ENCODE peak calls at places on chromosomes 7 and 10, in six cellular contexts. W is AG04450, C is cardiac muscle cell, J is A549, G is GM23338, F is nephron progenitor cell. B is an unnamed sample.

GRCh38 chr10:18737841-18738240 is 78.6 kb downstream of the ARL5B start:
- DNase-seq in C (peak), W (peak), J (no peak), G (no peak), F (no peak), B (no peak)

GRCh38 chr10:123241391-123242141 is 87.4 kb downstream of the BUB3 start:
- DNase-seq in F (no peak), W (no peak), C (peak), G (no peak), J (no peak), B (no peak)

GRCh38 chr7:1020849-1021251 is 23.5 kb upstream of the GPR146 start:
- DNase-seq in G (no peak), J (no peak), C (no peak), F (no peak), W (no peak), B (no peak)

GRCh38 chr7:130374507-130374906 is 5.8 kb upstream of the CPA1 start:
- DNase-seq in J (no peak), C (no peak), G (no peak), F (no peak), W (no peak), B (no peak)

GRCh38 chr7:99557940-99558305 is 519 bp upstream of the ZNF655 start:
- DNase-seq in F (no peak), W (no peak), C (no peak), J (no peak), G (peak), B (no peak)

GRCh38 chr10:110241407-110241806 is 34.0 kb downstream of the MXI1 start:
- DNase-seq in J (no peak), G (no peak), W (no peak), C (no peak), F (no peak), B (no peak)

GRCh38 chr10:133242611-133243356 is 5.1 kb downstream of the VENTX start:
- DNase-seq in F (no peak), J (no peak), C (peak), W (no peak), G (no peak), B (no peak)

GRCh38 chr7:72919256-72919775 is 5.6 kb upstream of the POM121 start:
- DNase-seq in W (no peak), G (no peak), C (no peak), F (no peak), J (no peak), B (no peak)

GRCh38 chr7:93055543-93056107 is 62.2 kb downstream of the SAMD9 start:
- DNase-seq in J (peak), W (no peak), G (peak), F (no peak), C (peak), B (no peak)

GRCh38 chr7:26155531-26156375 is 3.8 kb downstream of the NFE2L3 start:
- DNase-seq in C (peak), J (no peak), F (no peak), G (peak), W (no peak), B (no peak)

GRCh38 chr7:133535308-133535707 is 282.4 kb downstream of the EXOC4 start:
- DNase-seq in F (no peak), C (no peak), J (no peak), W (no peak), G (no peak), B (no peak)

GRCh38 chr7:47635091-47636090 is 53.5 kb upstream of the TNS3 start:
- DNase-seq in J (peak), W (no peak), F (peak), G (peak), C (no peak), B (peak)

GRCh38 chr10:122471531-122472177 is 10.3 kb downstream of the HTRA1 start:
- DNase-seq in C (no peak), F (no peak), G (no peak), W (no peak), J (no peak), B (no peak)

GRCh38 chr10:71516890-71517289 is 120.2 kb downstream of the CDH23 start:
- DNase-seq in J (no peak), G (peak), F (no peak), W (no peak), C (no peak), B (no peak)

GRCh38 chr7:134996097-134996550 is 9.8 kb downstream of the AGBL3 start:
- DNase-seq in F (no peak), W (no peak), C (peak), J (no peak), G (no peak), B (no peak)

GRCh38 chr10:94627511-94627910 is 56.0 kb upstream of the CYP2C18 start:
- DNase-seq in C (no peak), G (no peak), W (no peak), J (no peak), F (no peak), B (no peak)

GRCh38 chr7:134778941-134779740 is at the start of gene CALD1:
- DNase-seq in J (peak), G (peak), C (peak), F (peak), W (peak), B (peak)

GRCh38 chr10:121999301-121999700 is 10.3 kb downstream of the TACC2 start:
- DNase-seq in G (no peak), C (no peak), J (no peak), W (no peak), F (no peak), B (no peak)

GRCh38 chr10:116247701-116248100 is 25.3 kb downstream of the GFRA1 start:
- DNase-seq in G (no peak), F (no peak), J (no peak), C (no peak), W (no peak), B (no peak)
- TF ChIP-seq CTCF in G (no peak), F (no peak), J (no peak), C (no peak), W (no peak), B (no peak)

DNA sequence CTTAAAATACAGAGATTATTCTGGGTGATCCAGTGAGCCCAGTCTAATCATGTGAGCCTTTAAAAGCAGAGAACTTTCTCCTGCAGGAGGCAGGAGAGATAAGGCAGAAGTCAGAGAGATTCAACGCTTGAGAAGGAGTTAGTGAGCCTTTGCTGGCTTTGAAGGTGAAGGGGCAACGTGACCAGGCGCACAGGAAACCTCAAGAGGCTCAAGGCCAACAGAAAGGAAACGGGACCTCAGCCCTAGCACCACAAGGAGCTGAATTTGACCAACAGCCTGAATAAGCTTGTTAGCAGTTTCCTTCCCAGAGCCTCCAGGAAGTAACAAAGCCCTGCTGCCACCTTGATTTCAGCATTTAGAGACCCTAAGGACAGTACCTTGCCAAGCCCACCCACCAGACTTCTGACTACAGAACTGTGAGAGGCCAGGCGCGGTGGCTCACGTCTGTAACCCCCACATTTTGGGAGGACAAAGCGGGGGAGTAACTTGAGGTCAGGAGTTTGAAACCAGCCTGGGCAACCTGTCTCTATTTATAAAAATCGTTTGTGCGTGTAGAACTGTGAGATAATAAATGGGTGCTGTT is 87.3 kb upstream of the KAT6B start:
- DNase-seq in G (peak), W (no peak), C (peak), F (no peak), J (no peak), B (no peak)
- TF ChIP-seq CTCF in G (peak), W (peak), C (peak), F (no peak), J (no peak), B (no peak)

GRCh38 chr10:81081887-81082620 is 544.4 kb downstream of the SH2D4B start:
- DNase-seq in C (no peak), G (peak), W (no peak), F (no peak), J (no peak), B (no peak)
- TF ChIP-seq CTCF in C (no peak), G (peak), W (peak), F (peak), J (no peak), B (peak)

GRCh38 chr7:43479042-43479441 is 103.9 kb upstream of the STK17A start:
- DNase-seq in W (no peak), C (no peak), F (no peak), G (no peak), J (no peak), B (no peak)
- TF ChIP-seq CTCF in W (no peak), C (peak), F (no peak), G (peak), J (peak), B (no peak)

GRCh38 chr7:70849580-70850235 is 282.2 kb upstream of the GALNT17 start:
- DNase-seq in W (no peak), C (no peak), F (no peak), J (no peak), G (peak), B (no peak)

GRCh38 chr7:70857793-70858545 is 274.0 kb upstream of the GALNT17 start:
- DNase-seq in J (no peak), C (no peak), G (peak), W (no peak), F (no peak), B (no peak)

GRCh38 chr7:70856889-70857511 is 274.9 kb upstream of the GALNT17 start:
- DNase-seq in G (peak), C (peak), W (no peak), F (peak), J (peak), B (peak)

GRCh38 chr7:70855373-70855772 is 276.6 kb upstream of the GALNT17 start:
- DNase-seq in G (no peak), C (no peak), J (no peak), W (no peak), F (no peak), B (no peak)
- TF ChIP-seq CTCF in G (peak), C (no peak), J (no peak), W (no peak), F (no peak), B (no peak)

GRCh38 chr10:43678654-43679053 is 30.0 kb upstream of the ZNF32 start:
- DNase-seq in F (no peak), G (no peak), C (no peak), J (no peak), W (no peak), B (no peak)

GRCh38 chr10:43679509-43679908 is 30.8 kb upstream of the ZNF32 start:
- DNase-seq in C (peak), G (no peak), J (no peak), W (no peak), F (no peak), B (no peak)

GRCh38 chr10:43681226-43681625 is 32.5 kb upstream of the ZNF32 start:
- DNase-seq in W (no peak), J (no peak), G (no peak), F (no peak), C (no peak), B (no peak)

GRCh38 chr10:43681721-43682120 is 33.0 kb upstream of the ZNF32 start:
- DNase-seq in C (no peak), W (no peak), J (no peak), F (no peak), G (no peak), B (no peak)

GRCh38 chr10:43680035-43680434 is 31.4 kb upstream of the ZNF32 start:
- DNase-seq in W (no peak), G (no peak), C (peak), F (no peak), J (no peak), B (no peak)
- TF ChIP-seq CTCF in W (no peak), G (no peak), C (no peak), F (no peak), J (no peak), B (no peak)

GRCh38 chr7:96416599-96416998 is 94.7 kb upstream of the SLC25A13 start:
- DNase-seq in G (no peak), J (no peak), C (no peak), W (no peak), F (no peak), B (no peak)

GRCh38 chr7:96417784-96418183 is 95.9 kb upstream of the SLC25A13 start:
- DNase-seq in G (no peak), J (no peak), F (no peak), W (no peak), C (no peak), B (no peak)

GRCh38 chr7:96414931-96415292 is 93.0 kb upstream of the SLC25A13 start:
- DNase-seq in C (peak), W (no peak), G (peak), F (peak), J (no peak), B (no peak)

GRCh38 chr7:96418600-96418999 is 96.7 kb upstream of the SLC25A13 start:
- DNase-seq in J (no peak), W (no peak), G (no peak), C (no peak), F (no peak), B (no peak)

DNA sequence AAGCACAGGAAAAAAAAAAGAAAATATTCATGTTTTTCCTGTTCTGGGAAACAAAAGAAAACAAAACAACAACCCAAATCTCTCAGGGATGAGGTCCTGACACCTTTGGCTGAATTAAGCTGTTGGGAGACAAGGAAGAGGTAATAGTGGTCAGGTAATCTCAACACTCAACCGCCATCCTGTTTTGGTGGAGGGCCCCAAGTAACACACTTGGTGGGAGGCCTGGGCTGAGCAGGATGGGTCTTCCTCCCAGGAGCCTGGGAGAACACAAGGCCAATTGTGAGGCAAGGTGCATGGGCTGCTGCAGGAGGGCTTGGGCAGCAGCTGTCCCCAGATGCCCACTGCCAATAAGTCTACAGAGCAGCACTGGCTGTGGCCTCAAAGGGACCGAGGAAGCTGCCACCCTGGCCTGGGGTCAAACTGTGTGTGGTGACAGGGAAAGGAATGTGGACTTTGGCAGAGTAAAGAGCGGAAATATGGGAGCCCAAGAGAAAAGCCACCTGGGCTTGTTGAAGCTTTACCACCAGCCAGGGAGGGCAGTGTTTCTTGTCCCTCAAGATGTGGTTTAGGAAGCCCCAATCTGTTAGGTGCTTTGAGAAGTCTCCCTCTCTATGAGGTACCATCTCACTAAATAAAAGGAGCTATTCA is 93.5 kb upstream of the SLC25A13 start:
- DNase-seq in W (no peak), C (no peak), F (peak), J (no peak), G (peak), B (no peak)
- TF ChIP-seq CTCF in W (no peak), C (no peak), F (no peak), J (no peak), G (peak), B (no peak)

GRCh38 chr7:51357821-51358220 is 41.2 kb upstream of the COBL start:
- DNase-seq in W (no peak), J (no peak), G (no peak), C (no peak), F (no peak), B (no peak)

GRCh38 chr7:51354897-51355296 is 38.3 kb upstream of the COBL start:
- DNase-seq in W (no peak), G (peak), J (no peak), F (no peak), C (no peak), B (no peak)

GRCh38 chr7:51354434-51354833 is 37.8 kb upstream of the COBL start:
- DNase-seq in J (no peak), W (no peak), G (no peak), F (no peak), C (no peak), B (no peak)

GRCh38 chr7:51352174-51353145 is 35.9 kb upstream of the COBL start:
- DNase-seq in F (no peak), J (no peak), W (no peak), C (no peak), G (peak), B (no peak)

DNA sequence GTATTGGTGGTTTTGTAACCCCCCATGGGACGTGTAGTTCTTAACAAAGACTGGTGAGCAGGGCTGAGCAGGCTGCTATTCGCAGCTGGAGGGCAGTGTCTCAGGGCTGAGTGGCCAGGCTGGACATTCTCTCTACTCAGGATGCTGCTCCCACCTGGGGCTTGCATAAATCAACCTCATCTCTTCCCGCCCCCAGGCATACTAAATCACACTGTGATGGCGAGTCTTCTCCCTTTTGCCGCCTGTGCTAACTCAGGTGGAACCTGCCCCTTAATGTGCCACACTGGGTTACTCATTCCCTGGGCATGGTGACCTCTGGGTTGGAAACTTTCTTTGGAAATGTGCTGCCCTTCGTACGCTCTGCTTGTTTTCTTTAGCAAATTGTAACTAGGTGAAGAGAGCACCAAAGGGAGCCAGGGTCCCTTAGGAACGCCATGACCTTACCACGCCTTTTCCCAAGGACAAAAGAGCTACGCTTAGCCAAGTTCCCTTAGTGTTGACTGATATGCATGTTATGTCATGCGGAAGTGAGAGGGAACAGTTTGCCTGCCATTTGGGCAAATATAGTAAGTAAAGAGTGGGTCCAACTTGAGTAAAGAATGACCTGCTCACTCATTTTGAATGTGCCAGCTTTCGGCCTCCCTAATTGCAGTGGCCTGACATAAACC is 40.4 kb upstream of the COBL start:
- DNase-seq in W (no peak), C (no peak), J (no peak), G (no peak), F (peak), B (no peak)
- TF ChIP-seq CTCF in W (no peak), C (no peak), J (no peak), G (peak), F (no peak), B (no peak)

DNA sequence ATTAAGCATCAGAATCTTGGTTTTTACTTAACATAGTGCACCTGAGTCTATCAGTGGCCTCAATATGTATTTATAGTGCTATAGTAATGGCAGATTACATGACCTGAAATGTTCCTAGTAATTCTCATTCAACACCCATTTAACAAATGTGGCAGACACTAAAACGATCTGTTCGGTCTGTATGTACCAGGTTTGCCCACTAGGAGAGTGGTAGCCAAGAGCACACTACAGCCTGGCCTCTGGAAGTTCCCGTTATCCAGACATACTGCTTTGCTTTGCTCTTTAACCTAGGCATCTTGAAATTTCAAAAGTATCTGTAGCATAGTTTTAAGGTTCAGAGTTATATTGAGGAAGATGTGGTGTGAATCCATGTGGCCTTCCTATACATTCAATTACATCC is 395.7 kb upstream of the NRG3 start:
- DNase-seq in G (peak), C (no peak), F (no peak), W (no peak), J (no peak), B (no peak)
- TF ChIP-seq CTCF in G (no peak), C (no peak), F (no peak), W (no peak), J (no peak), B (no peak)

DNA sequence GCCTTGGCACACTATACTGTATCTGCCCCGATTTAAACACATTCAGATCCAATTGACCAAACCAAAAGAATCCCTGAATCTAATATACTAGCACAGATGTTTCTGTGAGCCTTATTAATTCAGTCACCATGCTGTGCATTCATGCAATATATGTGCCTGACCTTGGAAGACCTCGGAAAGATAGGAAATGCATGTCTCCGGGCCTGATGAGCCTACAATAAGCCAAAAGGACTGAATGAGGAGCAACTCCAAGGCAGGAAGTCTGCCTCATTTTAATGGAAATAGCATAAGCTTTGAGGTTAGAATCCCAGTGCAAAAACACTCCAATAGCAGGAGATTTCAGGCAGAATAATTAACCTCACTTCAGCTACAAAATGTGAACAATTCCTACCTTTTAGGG is 316.7 kb downstream of the LRRTM3 start:
- DNase-seq in F (no peak), C (no peak), G (peak), J (no peak), W (no peak), B (no peak)
- TF ChIP-seq CTCF in F (no peak), C (no peak), G (no peak), J (no peak), W (no peak), B (no peak)

B was measured in keratinocyte.